ENCODE peak calls at places on chromosome X, in ten cellular contexts. Z, Y, O, H, V, X, W, U, C and P are unnamed samples.

GRCh38 chrX:125998432-125998831 is 167.7 kb downstream of the DCAF12L2 start:
- DNase-seq in Z (no peak), Y (no peak), O (no peak), H (no peak), V (no peak), X (peak; percentile 16), W (peak; percentile 3), U (no peak), C (no peak), P (no peak)

GRCh38 chrX:131068945-131069719 is 11.0 kb downstream of the ARHGAP36 start:
- DNase-seq in Z (no peak), Y (no peak), O (no peak), H (no peak), V (no peak), X (peak; percentile 84), W (no peak), U (no peak), C (no peak), P (peak; percentile 1)

GRCh38 chrX:24341795-24342194 is 18.6 kb upstream of the SUPT20HL1 start:
- DNase-seq in Z (no peak), Y (no peak), O (no peak), H (no peak), V (no peak), X (no peak), W (peak; percentile 60), U (no peak), C (no peak), P (no peak)

GRCh38 chrX:133859860-133860259 is 125.5 kb downstream of the GPC3 start:
- DNase-seq in Z (no peak), Y (no peak), O (no peak), H (no peak), V (no peak), X (no peak), W (peak; percentile 22), U (no peak), C (no peak), P (no peak)

GRCh38 chrX:150216716-150217115 is 146.4 kb upstream of the MAMLD1 start:
- DNase-seq in Z (no peak), Y (no peak), O (no peak), H (no peak), V (no peak), X (no peak), W (no peak), U (no peak), C (no peak), P (no peak)

GRCh38 chrX:129678176-129678880 is 23.6 kb upstream of the APLN start:
- DNase-seq in Z (peak; percentile 72), Y (peak; percentile 33), O (no peak), H (no peak), V (peak; percentile 46), X (no peak), W (no peak), U (peak; percentile 82), C (peak; percentile 45), P (peak; percentile 46)

GRCh38 chrX:47573334-47574095 is 8.7 kb upstream of the TIMP1 start:
- DNase-seq in Z (no peak), Y (peak; percentile 52), O (no peak), H (no peak), V (no peak), X (peak; percentile 75), W (no peak), U (no peak), C (no peak), P (peak; percentile 5)

GRCh38 chrX:40094041-40094899 is 3.5 kb downstream of the BCOR start:
- DNase-seq in Z (peak; percentile 62), Y (peak; percentile 69), O (no peak), H (no peak), V (peak; percentile 11), X (peak; percentile 86), W (no peak), U (peak; percentile 82), C (peak; percentile 38), P (peak; percentile 68)

DNA sequence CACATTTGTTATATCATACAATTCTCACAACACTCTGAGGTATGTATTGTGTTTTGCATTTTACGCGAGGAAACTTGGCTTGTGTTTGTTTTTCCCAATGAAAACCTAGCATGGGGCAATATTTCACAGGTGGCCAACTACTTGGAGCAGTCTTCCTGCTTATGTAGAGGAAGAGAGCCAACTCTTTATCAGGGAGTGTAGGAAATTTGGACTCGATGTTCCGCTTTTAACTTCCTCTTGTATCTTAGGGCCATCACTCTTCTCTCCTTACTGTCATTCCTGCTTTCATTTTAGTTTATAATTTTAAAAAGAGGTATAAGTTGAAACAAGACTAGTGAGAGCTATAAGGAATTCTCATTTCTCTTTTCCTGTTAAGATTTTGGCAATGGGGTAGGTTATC is 107.7 kb upstream of the RPS6KA3 start:
- DNase-seq in Z (no peak), Y (no peak), O (no peak), H (no peak), V (no peak), X (no peak), W (no peak), U (no peak), C (no peak), P (no peak)
- H3K4me3 ChIP-seq in Z (no peak overlapping the region), Y (no peak overlapping the region), O (no peak overlapping the region), H (no peak overlapping the region), V (no peak overlapping the region), X (no peak overlapping the region), W (no peak overlapping the region), U (no peak overlapping the region), C (no peak overlapping the region), P (no peak overlapping the region)

DNA sequence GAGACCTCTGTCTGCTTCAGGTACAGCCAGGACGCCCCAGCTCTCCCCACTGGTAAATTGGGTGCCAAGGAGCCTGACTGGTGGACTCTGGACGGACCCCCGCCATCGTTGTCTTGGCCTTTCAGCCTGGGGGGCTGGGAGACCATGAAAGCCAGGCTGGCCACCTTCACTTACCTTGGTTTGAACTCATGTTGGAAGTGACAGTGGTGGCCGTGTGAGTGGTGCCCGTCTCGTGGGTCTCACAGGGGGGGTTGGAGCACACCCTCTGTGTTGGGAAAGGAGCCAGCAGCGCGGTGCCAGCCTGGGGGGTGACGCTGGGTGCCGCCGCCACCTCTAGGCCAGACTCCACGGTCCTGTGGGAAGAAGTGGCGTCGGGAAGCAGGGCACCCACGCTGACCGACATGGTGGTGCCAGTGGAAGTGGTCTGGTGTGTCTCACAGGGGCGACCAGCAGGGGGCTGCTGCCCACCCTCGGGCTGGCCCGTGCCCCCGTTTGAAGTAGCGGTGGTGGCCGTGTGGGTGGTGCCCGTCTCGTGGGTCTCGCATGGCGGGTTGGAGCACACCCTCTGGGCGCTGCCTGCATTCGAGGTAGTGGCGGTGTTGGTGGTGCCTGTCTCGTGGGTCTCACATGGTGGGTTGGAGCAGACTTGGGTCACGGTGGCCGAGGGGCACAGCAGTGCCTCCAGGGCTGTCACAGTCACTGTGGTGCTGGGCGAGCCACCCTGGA is 9.6 kb upstream of the RENBP start:
- DNase-seq in Z (no peak), Y (no peak), O (no peak), H (no peak), V (no peak), X (no peak), W (no peak), U (no peak), C (no peak), P (no peak)
- H3K36me3 ChIP-seq in Z (peaks cover 98% of the 10 kb centered on the region), Y (peaks cover 87% of the 10 kb centered on the region), O (peaks cover 73% of the 10 kb centered on the region), H (peaks cover 44% of the 10 kb centered on the region), V (peaks cover 21% of the 10 kb centered on the region), X (peaks cover 3% of the 10 kb centered on the region), W (peaks cover 79% of the 10 kb centered on the region), U (no peaks in the 10 kb centered on the region), C (no peaks in the 10 kb centered on the region), P (peaks cover 17% of the 10 kb centered on the region)

GRCh38 chrX:94545722-94546121 is 871.7 kb downstream of the FAM133A start:
- DNase-seq in Z (no peak), Y (no peak), O (no peak), H (no peak), V (no peak), X (no peak), W (no peak), U (no peak), C (no peak), P (no peak)
- H3K27ac ChIP-seq in Z (no peak overlapping the region), Y (no peak overlapping the region), O (no peak overlapping the region), H (no peak overlapping the region), V (no peak overlapping the region), X (no peak overlapping the region), W (no peak overlapping the region), U (no peak overlapping the region), C (no peak overlapping the region), P (no peak overlapping the region)

GRCh38 chrX:33211356-33212254 is at the start of gene DMD:
- DNase-seq in Z (peak; percentile 37), Y (peak; percentile 17), O (no peak), H (no peak), V (no peak), X (peak; percentile 94), W (peak; percentile 89), U (peak; percentile 76), C (no peak), P (peak; percentile 0)

GRCh38 chrX:33205321-33205720 is 6.0 kb downstream of the DMD start:
- DNase-seq in Z (no peak), Y (no peak), O (no peak), H (no peak), V (no peak), X (no peak), W (no peak), U (no peak), C (no peak), P (no peak)

GRCh38 chrX:33204889-33205288 is 6.5 kb downstream of the DMD start:
- DNase-seq in Z (no peak), Y (no peak), O (no peak), H (no peak), V (no peak), X (no peak), W (no peak), U (no peak), C (no peak), P (no peak)

GRCh38 chrX:33207056-33207455 is 4.3 kb downstream of the DMD start:
- DNase-seq in Z (no peak), Y (no peak), O (no peak), H (no peak), V (no peak), X (no peak), W (no peak), U (no peak), C (no peak), P (no peak)

GRCh38 chrX:33210156-33210555 is 1.2 kb downstream of the DMD start:
- DNase-seq in Z (no peak), Y (no peak), O (no peak), H (no peak), V (no peak), X (no peak), W (no peak), U (no peak), C (no peak), P (no peak)
- H3K4me3 ChIP-seq in Z (peak overlapping the region; percentile 45), Y (peak overlapping the region; percentile 65), O (no peak overlapping the region), H (no peak overlapping the region), V (no peak overlapping the region), X (peak overlapping the region; percentile 76), W (peak overlapping the region; percentile 55), U (peak overlapping the region; percentile 87), C (peak overlapping the region; percentile 23), P (no peak overlapping the region)